ENCODE peak calls at places on chromosomes 11 and 22, in eight cellular contexts. One of them, this sample, is unnamed.

GRCh38 chr11:134045799-134046635 is 22.9 kb upstream of the JAM3 start:
- DNase-seq in AG04449: no peak
- DNase-seq in head of caudate nucleus: no peak
- DNase-seq in NCI-H1930: no peak
- DNase-seq in SK-MEL-5: peak
- DNase-seq in neural progenitor cell: peak
- DNase-seq in stimulated activated CD8-positive, alpha-beta memory T cell treated with anti-CD3 and anti-CD28 coated beads, Interleukin-15, amount 100 ng/mL, for 1 hour: no peak
- DNase-seq in activated T-helper 1 cell treated with anti-CD3 and anti-CD28 coated beads, Interleukin-12 subunit alpha, Interleukin-12 subunit beta, Interleukin-2, Interleukin-4 antibody, amounts not matched to agents 30 ng/mL and 10 ng/mL and 1 ng/mL, durations not matched to agents 14 hours and 24 hours and 36 hours: no peak
- DNase-seq in this sample: peak

GRCh38 chr11:12118940-12119339 is 8.6 kb downstream of the MICAL2 start:
- DNase-seq in AG04449: no peak
- DNase-seq in head of caudate nucleus: no peak
- DNase-seq in NCI-H1930: no peak
- DNase-seq in SK-MEL-5: peak
- DNase-seq in neural progenitor cell: no peak
- DNase-seq in stimulated activated CD8-positive, alpha-beta memory T cell treated with anti-CD3 and anti-CD28 coated beads, Interleukin-15, amount 100 ng/mL, for 1 hour: no peak
- DNase-seq in activated T-helper 1 cell treated with anti-CD3 and anti-CD28 coated beads, Interleukin-12 subunit alpha, Interleukin-12 subunit beta, Interleukin-2, Interleukin-4 antibody, amounts not matched to agents 30 ng/mL and 10 ng/mL and 1 ng/mL, durations not matched to agents 14 hours and 24 hours and 36 hours: no peak
- DNase-seq in this sample: no peak

GRCh38 chr11:35047179-35047578 is 91.8 kb upstream of the CD44 start:
- DNase-seq in AG04449: no peak
- DNase-seq in head of caudate nucleus: no peak
- DNase-seq in NCI-H1930: no peak
- DNase-seq in SK-MEL-5: no peak
- DNase-seq in neural progenitor cell: no peak
- DNase-seq in stimulated activated CD8-positive, alpha-beta memory T cell treated with anti-CD3 and anti-CD28 coated beads, Interleukin-15, amount 100 ng/mL, for 1 hour: no peak
- DNase-seq in activated T-helper 1 cell treated with anti-CD3 and anti-CD28 coated beads, Interleukin-12 subunit alpha, Interleukin-12 subunit beta, Interleukin-2, Interleukin-4 antibody, amounts not matched to agents 30 ng/mL and 10 ng/mL and 1 ng/mL, durations not matched to agents 14 hours and 24 hours and 36 hours: peak
- DNase-seq in this sample: no peak

GRCh38 chr22:45976351-45977002 is 485 bp downstream of the WNT7B start:
- DNase-seq in AG04449: no peak
- DNase-seq in head of caudate nucleus: no peak
- DNase-seq in NCI-H1930: no peak
- DNase-seq in SK-MEL-5: no peak
- DNase-seq in neural progenitor cell: peak
- DNase-seq in stimulated activated CD8-positive, alpha-beta memory T cell treated with anti-CD3 and anti-CD28 coated beads, Interleukin-15, amount 100 ng/mL, for 1 hour: no peak
- DNase-seq in activated T-helper 1 cell treated with anti-CD3 and anti-CD28 coated beads, Interleukin-12 subunit alpha, Interleukin-12 subunit beta, Interleukin-2, Interleukin-4 antibody, amounts not matched to agents 30 ng/mL and 10 ng/mL and 1 ng/mL, durations not matched to agents 14 hours and 24 hours and 36 hours: no peak
- DNase-seq in this sample: no peak

GRCh38 chr11:36672815-36673450 is 74.9 kb upstream of the RAG2 start:
- DNase-seq in AG04449: peak
- DNase-seq in head of caudate nucleus: no peak
- DNase-seq in NCI-H1930: peak
- DNase-seq in SK-MEL-5: peak
- DNase-seq in neural progenitor cell: peak
- DNase-seq in stimulated activated CD8-positive, alpha-beta memory T cell treated with anti-CD3 and anti-CD28 coated beads, Interleukin-15, amount 100 ng/mL, for 1 hour: no peak
- DNase-seq in activated T-helper 1 cell treated with anti-CD3 and anti-CD28 coated beads, Interleukin-12 subunit alpha, Interleukin-12 subunit beta, Interleukin-2, Interleukin-4 antibody, amounts not matched to agents 30 ng/mL and 10 ng/mL and 1 ng/mL, durations not matched to agents 14 hours and 24 hours and 36 hours: no peak
- DNase-seq in this sample: no peak

GRCh38 chr11:14356342-14356741 is 2.6 kb downstream of the RRAS2 start:
- DNase-seq in AG04449: no peak
- DNase-seq in head of caudate nucleus: no peak
- DNase-seq in NCI-H1930: no peak
- DNase-seq in SK-MEL-5: no peak
- DNase-seq in neural progenitor cell: no peak
- DNase-seq in stimulated activated CD8-positive, alpha-beta memory T cell treated with anti-CD3 and anti-CD28 coated beads, Interleukin-15, amount 100 ng/mL, for 1 hour: no peak
- DNase-seq in activated T-helper 1 cell treated with anti-CD3 and anti-CD28 coated beads, Interleukin-12 subunit alpha, Interleukin-12 subunit beta, Interleukin-2, Interleukin-4 antibody, amounts not matched to agents 30 ng/mL and 10 ng/mL and 1 ng/mL, durations not matched to agents 14 hours and 24 hours and 36 hours: no peak
- DNase-seq in this sample: no peak

GRCh38 chr11:76598426-76598839 is 72.1 kb downstream of the LRRC32 start:
- DNase-seq in AG04449: no peak
- DNase-seq in head of caudate nucleus: peak
- DNase-seq in NCI-H1930: no peak
- DNase-seq in SK-MEL-5: peak
- DNase-seq in neural progenitor cell: peak
- DNase-seq in stimulated activated CD8-positive, alpha-beta memory T cell treated with anti-CD3 and anti-CD28 coated beads, Interleukin-15, amount 100 ng/mL, for 1 hour: no peak
- DNase-seq in activated T-helper 1 cell treated with anti-CD3 and anti-CD28 coated beads, Interleukin-12 subunit alpha, Interleukin-12 subunit beta, Interleukin-2, Interleukin-4 antibody, amounts not matched to agents 30 ng/mL and 10 ng/mL and 1 ng/mL, durations not matched to agents 14 hours and 24 hours and 36 hours: no peak
- DNase-seq in this sample: no peak

GRCh38 chr22:29212738-29213137 is 7.0 kb downstream of the EMID1 start:
- DNase-seq in AG04449: no peak
- DNase-seq in head of caudate nucleus: no peak
- DNase-seq in NCI-H1930: no peak
- DNase-seq in SK-MEL-5: no peak
- DNase-seq in neural progenitor cell: no peak
- DNase-seq in stimulated activated CD8-positive, alpha-beta memory T cell treated with anti-CD3 and anti-CD28 coated beads, Interleukin-15, amount 100 ng/mL, for 1 hour: no peak
- DNase-seq in activated T-helper 1 cell treated with anti-CD3 and anti-CD28 coated beads, Interleukin-12 subunit alpha, Interleukin-12 subunit beta, Interleukin-2, Interleukin-4 antibody, amounts not matched to agents 30 ng/mL and 10 ng/mL and 1 ng/mL, durations not matched to agents 14 hours and 24 hours and 36 hours: no peak
- DNase-seq in this sample: no peak

GRCh38 chr11:2744166-2744565 is 44.4 kb upstream of the KCNQ1OT1 start:
- DNase-seq in AG04449: no peak
- DNase-seq in head of caudate nucleus: no peak
- DNase-seq in NCI-H1930: no peak
- DNase-seq in SK-MEL-5: no peak
- DNase-seq in neural progenitor cell: no peak
- DNase-seq in stimulated activated CD8-positive, alpha-beta memory T cell treated with anti-CD3 and anti-CD28 coated beads, Interleukin-15, amount 100 ng/mL, for 1 hour: no peak
- DNase-seq in activated T-helper 1 cell treated with anti-CD3 and anti-CD28 coated beads, Interleukin-12 subunit alpha, Interleukin-12 subunit beta, Interleukin-2, Interleukin-4 antibody, amounts not matched to agents 30 ng/mL and 10 ng/mL and 1 ng/mL, durations not matched to agents 14 hours and 24 hours and 36 hours: no peak
- DNase-seq in this sample: no peak

GRCh38 chr11:108388576-108388975 is 78.8 kb downstream of the C11orf65 start:
- DNase-seq in AG04449: no peak
- DNase-seq in head of caudate nucleus: no peak
- DNase-seq in NCI-H1930: no peak
- DNase-seq in SK-MEL-5: no peak
- DNase-seq in neural progenitor cell: no peak
- DNase-seq in stimulated activated CD8-positive, alpha-beta memory T cell treated with anti-CD3 and anti-CD28 coated beads, Interleukin-15, amount 100 ng/mL, for 1 hour: no peak
- DNase-seq in activated T-helper 1 cell treated with anti-CD3 and anti-CD28 coated beads, Interleukin-12 subunit alpha, Interleukin-12 subunit beta, Interleukin-2, Interleukin-4 antibody, amounts not matched to agents 30 ng/mL and 10 ng/mL and 1 ng/mL, durations not matched to agents 14 hours and 24 hours and 36 hours: no peak
- DNase-seq in this sample: no peak

GRCh38 chr11:94568717-94569116 is 1.5 kb downstream of the PIWIL4 start:
- DNase-seq in AG04449: no peak
- DNase-seq in head of caudate nucleus: no peak
- DNase-seq in NCI-H1930: no peak
- DNase-seq in SK-MEL-5: no peak
- DNase-seq in neural progenitor cell: no peak
- DNase-seq in stimulated activated CD8-positive, alpha-beta memory T cell treated with anti-CD3 and anti-CD28 coated beads, Interleukin-15, amount 100 ng/mL, for 1 hour: no peak
- DNase-seq in activated T-helper 1 cell treated with anti-CD3 and anti-CD28 coated beads, Interleukin-12 subunit alpha, Interleukin-12 subunit beta, Interleukin-2, Interleukin-4 antibody, amounts not matched to agents 30 ng/mL and 10 ng/mL and 1 ng/mL, durations not matched to agents 14 hours and 24 hours and 36 hours: no peak
- DNase-seq in this sample: no peak

GRCh38 chr11:13465909-13466371 is 2.9 kb upstream of the BTBD10 start:
- DNase-seq in AG04449: peak
- DNase-seq in head of caudate nucleus: no peak
- DNase-seq in NCI-H1930: no peak
- DNase-seq in SK-MEL-5: peak
- DNase-seq in neural progenitor cell: no peak
- DNase-seq in stimulated activated CD8-positive, alpha-beta memory T cell treated with anti-CD3 and anti-CD28 coated beads, Interleukin-15, amount 100 ng/mL, for 1 hour: no peak
- DNase-seq in activated T-helper 1 cell treated with anti-CD3 and anti-CD28 coated beads, Interleukin-12 subunit alpha, Interleukin-12 subunit beta, Interleukin-2, Interleukin-4 antibody, amounts not matched to agents 30 ng/mL and 10 ng/mL and 1 ng/mL, durations not matched to agents 14 hours and 24 hours and 36 hours: no peak
- DNase-seq in this sample: peak

GRCh38 chr11:125312391-125312790 is 147.8 kb downstream of the PKNOX2 start:
- DNase-seq in AG04449: no peak
- DNase-seq in head of caudate nucleus: no peak
- DNase-seq in NCI-H1930: no peak
- DNase-seq in SK-MEL-5: no peak
- DNase-seq in neural progenitor cell: no peak
- DNase-seq in stimulated activated CD8-positive, alpha-beta memory T cell treated with anti-CD3 and anti-CD28 coated beads, Interleukin-15, amount 100 ng/mL, for 1 hour: no peak
- DNase-seq in activated T-helper 1 cell treated with anti-CD3 and anti-CD28 coated beads, Interleukin-12 subunit alpha, Interleukin-12 subunit beta, Interleukin-2, Interleukin-4 antibody, amounts not matched to agents 30 ng/mL and 10 ng/mL and 1 ng/mL, durations not matched to agents 14 hours and 24 hours and 36 hours: no peak
- DNase-seq in this sample: no peak

GRCh38 chr11:118923721-118924587 is 1.8 kb downstream of the BCL9L start:
- DNase-seq in AG04449: no peak
- DNase-seq in head of caudate nucleus: no peak
- DNase-seq in NCI-H1930: no peak
- DNase-seq in SK-MEL-5: no peak
- DNase-seq in neural progenitor cell: no peak
- DNase-seq in stimulated activated CD8-positive, alpha-beta memory T cell treated with anti-CD3 and anti-CD28 coated beads, Interleukin-15, amount 100 ng/mL, for 1 hour: no peak
- DNase-seq in activated T-helper 1 cell treated with anti-CD3 and anti-CD28 coated beads, Interleukin-12 subunit alpha, Interleukin-12 subunit beta, Interleukin-2, Interleukin-4 antibody, amounts not matched to agents 30 ng/mL and 10 ng/mL and 1 ng/mL, durations not matched to agents 14 hours and 24 hours and 36 hours: no peak
- DNase-seq in this sample: no peak

GRCh38 chr11:10503217-10503616 is 37.8 kb downstream of the RNF141 start:
- DNase-seq in AG04449: no peak
- DNase-seq in head of caudate nucleus: no peak
- DNase-seq in NCI-H1930: no peak
- DNase-seq in SK-MEL-5: no peak
- DNase-seq in neural progenitor cell: no peak
- DNase-seq in stimulated activated CD8-positive, alpha-beta memory T cell treated with anti-CD3 and anti-CD28 coated beads, Interleukin-15, amount 100 ng/mL, for 1 hour: no peak
- DNase-seq in activated T-helper 1 cell treated with anti-CD3 and anti-CD28 coated beads, Interleukin-12 subunit alpha, Interleukin-12 subunit beta, Interleukin-2, Interleukin-4 antibody, amounts not matched to agents 30 ng/mL and 10 ng/mL and 1 ng/mL, durations not matched to agents 14 hours and 24 hours and 36 hours: no peak
- DNase-seq in this sample: no peak

GRCh38 chr11:65917434-65918210 is 1.2 kb downstream of the C11orf68 start:
- DNase-seq in AG04449: no peak
- DNase-seq in head of caudate nucleus: no peak
- DNase-seq in NCI-H1930: no peak
- DNase-seq in SK-MEL-5: no peak
- DNase-seq in neural progenitor cell: no peak
- DNase-seq in stimulated activated CD8-positive, alpha-beta memory T cell treated with anti-CD3 and anti-CD28 coated beads, Interleukin-15, amount 100 ng/mL, for 1 hour: no peak
- DNase-seq in activated T-helper 1 cell treated with anti-CD3 and anti-CD28 coated beads, Interleukin-12 subunit alpha, Interleukin-12 subunit beta, Interleukin-2, Interleukin-4 antibody, amounts not matched to agents 30 ng/mL and 10 ng/mL and 1 ng/mL, durations not matched to agents 14 hours and 24 hours and 36 hours: no peak
- DNase-seq in this sample: no peak

GRCh38 chr22:49693848-49694247 is 133.8 kb downstream of the BRD1 start:
- DNase-seq in AG04449: no peak
- DNase-seq in head of caudate nucleus: no peak
- DNase-seq in NCI-H1930: no peak
- DNase-seq in SK-MEL-5: no peak
- DNase-seq in neural progenitor cell: no peak
- DNase-seq in stimulated activated CD8-positive, alpha-beta memory T cell treated with anti-CD3 and anti-CD28 coated beads, Interleukin-15, amount 100 ng/mL, for 1 hour: no peak
- DNase-seq in activated T-helper 1 cell treated with anti-CD3 and anti-CD28 coated beads, Interleukin-12 subunit alpha, Interleukin-12 subunit beta, Interleukin-2, Interleukin-4 antibody, amounts not matched to agents 30 ng/mL and 10 ng/mL and 1 ng/mL, durations not matched to agents 14 hours and 24 hours and 36 hours: no peak
- DNase-seq in this sample: no peak

GRCh38 chr22:22111267-22111751 is 128.7 kb upstream of the TOP3B start:
- DNase-seq in AG04449: peak
- DNase-seq in head of caudate nucleus: no peak
- DNase-seq in NCI-H1930: no peak
- DNase-seq in SK-MEL-5: no peak
- DNase-seq in neural progenitor cell: no peak
- DNase-seq in stimulated activated CD8-positive, alpha-beta memory T cell treated with anti-CD3 and anti-CD28 coated beads, Interleukin-15, amount 100 ng/mL, for 1 hour: no peak
- DNase-seq in activated T-helper 1 cell treated with anti-CD3 and anti-CD28 coated beads, Interleukin-12 subunit alpha, Interleukin-12 subunit beta, Interleukin-2, Interleukin-4 antibody, amounts not matched to agents 30 ng/mL and 10 ng/mL and 1 ng/mL, durations not matched to agents 14 hours and 24 hours and 36 hours: peak
- DNase-seq in this sample: no peak

GRCh38 chr22:23850136-23850611 is 7.5 kb upstream of the SLC2A11 start:
- DNase-seq in AG04449: no peak
- DNase-seq in head of caudate nucleus: no peak
- DNase-seq in NCI-H1930: no peak
- DNase-seq in SK-MEL-5: no peak
- DNase-seq in neural progenitor cell: no peak
- DNase-seq in stimulated activated CD8-positive, alpha-beta memory T cell treated with anti-CD3 and anti-CD28 coated beads, Interleukin-15, amount 100 ng/mL, for 1 hour: no peak
- DNase-seq in activated T-helper 1 cell treated with anti-CD3 and anti-CD28 coated beads, Interleukin-12 subunit alpha, Interleukin-12 subunit beta, Interleukin-2, Interleukin-4 antibody, amounts not matched to agents 30 ng/mL and 10 ng/mL and 1 ng/mL, durations not matched to agents 14 hours and 24 hours and 36 hours: no peak
- DNase-seq in this sample: no peak

GRCh38 chr11:134581121-134581626 is 169.1 kb upstream of the B3GAT1 start:
- DNase-seq in AG04449: no peak
- DNase-seq in head of caudate nucleus: no peak
- DNase-seq in NCI-H1930: no peak
- DNase-seq in SK-MEL-5: no peak
- DNase-seq in neural progenitor cell: no peak
- DNase-seq in stimulated activated CD8-positive, alpha-beta memory T cell treated with anti-CD3 and anti-CD28 coated beads, Interleukin-15, amount 100 ng/mL, for 1 hour: no peak
- DNase-seq in activated T-helper 1 cell treated with anti-CD3 and anti-CD28 coated beads, Interleukin-12 subunit alpha, Interleukin-12 subunit beta, Interleukin-2, Interleukin-4 antibody, amounts not matched to agents 30 ng/mL and 10 ng/mL and 1 ng/mL, durations not matched to agents 14 hours and 24 hours and 36 hours: no peak
- DNase-seq in this sample: no peak

GRCh38 chr11:64165842-64166635 is at the start of gene MACROD1:
- DNase-seq in AG04449: no peak
- DNase-seq in head of caudate nucleus: peak
- DNase-seq in NCI-H1930: peak
- DNase-seq in SK-MEL-5: peak
- DNase-seq in neural progenitor cell: peak
- DNase-seq in stimulated activated CD8-positive, alpha-beta memory T cell treated with anti-CD3 and anti-CD28 coated beads, Interleukin-15, amount 100 ng/mL, for 1 hour: peak
- DNase-seq in activated T-helper 1 cell treated with anti-CD3 and anti-CD28 coated beads, Interleukin-12 subunit alpha, Interleukin-12 subunit beta, Interleukin-2, Interleukin-4 antibody, amounts not matched to agents 30 ng/mL and 10 ng/mL and 1 ng/mL, durations not matched to agents 14 hours and 24 hours and 36 hours: peak
- DNase-seq in this sample: peak

GRCh38 chr11:8729837-8730696 is 47.5 kb downstream of the RPL27A start:
- DNase-seq in AG04449: no peak
- DNase-seq in head of caudate nucleus: no peak
- DNase-seq in NCI-H1930: no peak
- DNase-seq in SK-MEL-5: peak
- DNase-seq in neural progenitor cell: no peak
- DNase-seq in stimulated activated CD8-positive, alpha-beta memory T cell treated with anti-CD3 and anti-CD28 coated beads, Interleukin-15, amount 100 ng/mL, for 1 hour: no peak
- DNase-seq in activated T-helper 1 cell treated with anti-CD3 and anti-CD28 coated beads, Interleukin-12 subunit alpha, Interleukin-12 subunit beta, Interleukin-2, Interleukin-4 antibody, amounts not matched to agents 30 ng/mL and 10 ng/mL and 1 ng/mL, durations not matched to agents 14 hours and 24 hours and 36 hours: no peak
- DNase-seq in this sample: no peak

GRCh38 chr11:115933564-115933963 is 429.3 kb upstream of the CADM1 start:
- DNase-seq in AG04449: no peak
- DNase-seq in head of caudate nucleus: no peak
- DNase-seq in NCI-H1930: no peak
- DNase-seq in SK-MEL-5: no peak
- DNase-seq in neural progenitor cell: no peak
- DNase-seq in stimulated activated CD8-positive, alpha-beta memory T cell treated with anti-CD3 and anti-CD28 coated beads, Interleukin-15, amount 100 ng/mL, for 1 hour: no peak
- DNase-seq in activated T-helper 1 cell treated with anti-CD3 and anti-CD28 coated beads, Interleukin-12 subunit alpha, Interleukin-12 subunit beta, Interleukin-2, Interleukin-4 antibody, amounts not matched to agents 30 ng/mL and 10 ng/mL and 1 ng/mL, durations not matched to agents 14 hours and 24 hours and 36 hours: no peak
- DNase-seq in this sample: no peak

GRCh38 chr11:37500425-37500824 is 902.4 kb upstream of the RAG2 start:
- DNase-seq in AG04449: no peak
- DNase-seq in head of caudate nucleus: no peak
- DNase-seq in NCI-H1930: no peak
- DNase-seq in SK-MEL-5: no peak
- DNase-seq in neural progenitor cell: peak
- DNase-seq in stimulated activated CD8-positive, alpha-beta memory T cell treated with anti-CD3 and anti-CD28 coated beads, Interleukin-15, amount 100 ng/mL, for 1 hour: no peak
- DNase-seq in activated T-helper 1 cell treated with anti-CD3 and anti-CD28 coated beads, Interleukin-12 subunit alpha, Interleukin-12 subunit beta, Interleukin-2, Interleukin-4 antibody, amounts not matched to agents 30 ng/mL and 10 ng/mL and 1 ng/mL, durations not matched to agents 14 hours and 24 hours and 36 hours: no peak
- DNase-seq in this sample: no peak

GRCh38 chr11:13883042-13883441 is 79.5 kb upstream of the SPON1 start:
- DNase-seq in AG04449: no peak
- DNase-seq in head of caudate nucleus: no peak
- DNase-seq in NCI-H1930: no peak
- DNase-seq in SK-MEL-5: no peak
- DNase-seq in neural progenitor cell: no peak
- DNase-seq in stimulated activated CD8-positive, alpha-beta memory T cell treated with anti-CD3 and anti-CD28 coated beads, Interleukin-15, amount 100 ng/mL, for 1 hour: no peak
- DNase-seq in activated T-helper 1 cell treated with anti-CD3 and anti-CD28 coated beads, Interleukin-12 subunit alpha, Interleukin-12 subunit beta, Interleukin-2, Interleukin-4 antibody, amounts not matched to agents 30 ng/mL and 10 ng/mL and 1 ng/mL, durations not matched to agents 14 hours and 24 hours and 36 hours: no peak
- DNase-seq in this sample: no peak

GRCh38 chr11:91513734-91514133 is 710.9 kb upstream of the FAT3 start:
- DNase-seq in AG04449: no peak
- DNase-seq in head of caudate nucleus: no peak
- DNase-seq in NCI-H1930: no peak
- DNase-seq in SK-MEL-5: no peak
- DNase-seq in neural progenitor cell: peak
- DNase-seq in stimulated activated CD8-positive, alpha-beta memory T cell treated with anti-CD3 and anti-CD28 coated beads, Interleukin-15, amount 100 ng/mL, for 1 hour: no peak
- DNase-seq in activated T-helper 1 cell treated with anti-CD3 and anti-CD28 coated beads, Interleukin-12 subunit alpha, Interleukin-12 subunit beta, Interleukin-2, Interleukin-4 antibody, amounts not matched to agents 30 ng/mL and 10 ng/mL and 1 ng/mL, durations not matched to agents 14 hours and 24 hours and 36 hours: no peak
- DNase-seq in this sample: no peak

GRCh38 chr22:39434243-39434653 is 22.6 kb upstream of the MGAT3 start:
- DNase-seq in AG04449: no peak
- DNase-seq in head of caudate nucleus: peak
- DNase-seq in NCI-H1930: no peak
- DNase-seq in SK-MEL-5: no peak
- DNase-seq in neural progenitor cell: no peak
- DNase-seq in stimulated activated CD8-positive, alpha-beta memory T cell treated with anti-CD3 and anti-CD28 coated beads, Interleukin-15, amount 100 ng/mL, for 1 hour: no peak
- DNase-seq in activated T-helper 1 cell treated with anti-CD3 and anti-CD28 coated beads, Interleukin-12 subunit alpha, Interleukin-12 subunit beta, Interleukin-2, Interleukin-4 antibody, amounts not matched to agents 30 ng/mL and 10 ng/mL and 1 ng/mL, durations not matched to agents 14 hours and 24 hours and 36 hours: no peak
- DNase-seq in this sample: no peak

GRCh38 chr11:30560345-30561106 is 25.6 kb downstream of the MPPED2 start:
- DNase-seq in AG04449: no peak
- DNase-seq in head of caudate nucleus: no peak
- DNase-seq in NCI-H1930: no peak
- DNase-seq in SK-MEL-5: no peak
- DNase-seq in neural progenitor cell: no peak
- DNase-seq in stimulated activated CD8-positive, alpha-beta memory T cell treated with anti-CD3 and anti-CD28 coated beads, Interleukin-15, amount 100 ng/mL, for 1 hour: no peak
- DNase-seq in activated T-helper 1 cell treated with anti-CD3 and anti-CD28 coated beads, Interleukin-12 subunit alpha, Interleukin-12 subunit beta, Interleukin-2, Interleukin-4 antibody, amounts not matched to agents 30 ng/mL and 10 ng/mL and 1 ng/mL, durations not matched to agents 14 hours and 24 hours and 36 hours: no peak
- DNase-seq in this sample: no peak

GRCh38 chr22:18000441-18001039 is 23.8 kb downstream of the MICAL3 start:
- DNase-seq in AG04449: no peak
- DNase-seq in head of caudate nucleus: no peak
- DNase-seq in NCI-H1930: no peak
- DNase-seq in SK-MEL-5: no peak
- DNase-seq in neural progenitor cell: peak
- DNase-seq in stimulated activated CD8-positive, alpha-beta memory T cell treated with anti-CD3 and anti-CD28 coated beads, Interleukin-15, amount 100 ng/mL, for 1 hour: no peak
- DNase-seq in activated T-helper 1 cell treated with anti-CD3 and anti-CD28 coated beads, Interleukin-12 subunit alpha, Interleukin-12 subunit beta, Interleukin-2, Interleukin-4 antibody, amounts not matched to agents 30 ng/mL and 10 ng/mL and 1 ng/mL, durations not matched to agents 14 hours and 24 hours and 36 hours: no peak
- DNase-seq in this sample: no peak

GRCh38 chr22:42080287-42080686 is 787 bp downstream of the SMDT1 start:
- DNase-seq in AG04449: no peak
- DNase-seq in head of caudate nucleus: peak
- DNase-seq in NCI-H1930: no peak
- DNase-seq in SK-MEL-5: peak
- DNase-seq in neural progenitor cell: peak
- DNase-seq in stimulated activated CD8-positive, alpha-beta memory T cell treated with anti-CD3 and anti-CD28 coated beads, Interleukin-15, amount 100 ng/mL, for 1 hour: no peak
- DNase-seq in activated T-helper 1 cell treated with anti-CD3 and anti-CD28 coated beads, Interleukin-12 subunit alpha, Interleukin-12 subunit beta, Interleukin-2, Interleukin-4 antibody, amounts not matched to agents 30 ng/mL and 10 ng/mL and 1 ng/mL, durations not matched to agents 14 hours and 24 hours and 36 hours: no peak
- DNase-seq in this sample: no peak

GRCh38 chr22:20080776-20081654 is 974 bp downstream of the DGCR8 start:
- DNase-seq in AG04449: no peak
- DNase-seq in head of caudate nucleus: no peak
- DNase-seq in NCI-H1930: no peak
- DNase-seq in SK-MEL-5: peak
- DNase-seq in neural progenitor cell: peak
- DNase-seq in stimulated activated CD8-positive, alpha-beta memory T cell treated with anti-CD3 and anti-CD28 coated beads, Interleukin-15, amount 100 ng/mL, for 1 hour: no peak
- DNase-seq in activated T-helper 1 cell treated with anti-CD3 and anti-CD28 coated beads, Interleukin-12 subunit alpha, Interleukin-12 subunit beta, Interleukin-2, Interleukin-4 antibody, amounts not matched to agents 30 ng/mL and 10 ng/mL and 1 ng/mL, durations not matched to agents 14 hours and 24 hours and 36 hours: no peak
- DNase-seq in this sample: no peak

GRCh38 chr11:30346068-30346688 is 23.3 kb downstream of the ARL14EP start:
- DNase-seq in AG04449: no peak
- DNase-seq in head of caudate nucleus: no peak
- DNase-seq in NCI-H1930: peak
- DNase-seq in SK-MEL-5: peak
- DNase-seq in neural progenitor cell: peak
- DNase-seq in stimulated activated CD8-positive, alpha-beta memory T cell treated with anti-CD3 and anti-CD28 coated beads, Interleukin-15, amount 100 ng/mL, for 1 hour: no peak
- DNase-seq in activated T-helper 1 cell treated with anti-CD3 and anti-CD28 coated beads, Interleukin-12 subunit alpha, Interleukin-12 subunit beta, Interleukin-2, Interleukin-4 antibody, amounts not matched to agents 30 ng/mL and 10 ng/mL and 1 ng/mL, durations not matched to agents 14 hours and 24 hours and 36 hours: no peak
- DNase-seq in this sample: no peak

GRCh38 chr11:75946531-75947530 is 131.8 kb downstream of the UVRAG start:
- DNase-seq in AG04449: no peak
- DNase-seq in head of caudate nucleus: no peak
- DNase-seq in NCI-H1930: no peak
- DNase-seq in SK-MEL-5: peak
- DNase-seq in neural progenitor cell: peak
- DNase-seq in stimulated activated CD8-positive, alpha-beta memory T cell treated with anti-CD3 and anti-CD28 coated beads, Interleukin-15, amount 100 ng/mL, for 1 hour: no peak
- DNase-seq in activated T-helper 1 cell treated with anti-CD3 and anti-CD28 coated beads, Interleukin-12 subunit alpha, Interleukin-12 subunit beta, Interleukin-2, Interleukin-4 antibody, amounts not matched to agents 30 ng/mL and 10 ng/mL and 1 ng/mL, durations not matched to agents 14 hours and 24 hours and 36 hours: no peak
- DNase-seq in this sample: no peak

GRCh38 chr11:118569670-118570069 is 2.5 kb upstream of the ARCN1 start:
- DNase-seq in AG04449: no peak
- DNase-seq in head of caudate nucleus: no peak
- DNase-seq in NCI-H1930: no peak
- DNase-seq in SK-MEL-5: no peak
- DNase-seq in neural progenitor cell: no peak
- DNase-seq in stimulated activated CD8-positive, alpha-beta memory T cell treated with anti-CD3 and anti-CD28 coated beads, Interleukin-15, amount 100 ng/mL, for 1 hour: no peak
- DNase-seq in activated T-helper 1 cell treated with anti-CD3 and anti-CD28 coated beads, Interleukin-12 subunit alpha, Interleukin-12 subunit beta, Interleukin-2, Interleukin-4 antibody, amounts not matched to agents 30 ng/mL and 10 ng/mL and 1 ng/mL, durations not matched to agents 14 hours and 24 hours and 36 hours: no peak
- DNase-seq in this sample: no peak

This sample was measured in NCI-H2081 treated with DMSO at 0.1 percent for 48 hours.